ENCODE peak calls at places on chromosomes 5 and 9, in six cellular contexts. L is A549, X is ovary, G is transverse colon, B is tibial nerve, M is sigmoid colon. H is an unnamed sample.

GRCh38 chr5:42250-42649 is 49.7 kb upstream of the PLEKHG4B start:
- DNase-seq in L (no peak), X (no peak), G (no peak), B (no peak), M (no peak), H (no peak)

GRCh38 chr9:101434990-101435389 is 584 bp downstream of the ALDOB start:
- DNase-seq in L (no peak), X (no peak), G (no peak), B (no peak), M (no peak), H (no peak)

GRCh38 chr9:26687421-26687820 is 205.2 kb downstream of the CAAP1 start:
- DNase-seq in L (no peak), X (no peak), G (no peak), B (no peak), M (no peak), H (no peak)

GRCh38 chr9:77981332-77981731 is 50.3 kb downstream of the GNAQ start:
- DNase-seq in L (no peak), X (no peak), G (peak; percentile 81), B (no peak), M (no peak), H (no peak)

GRCh38 chr5:62152394-62153123 is 153.4 kb upstream of the KIF2A start:
- DNase-seq in L (no peak), X (no peak), G (no peak), B (no peak), M (no peak), H (no peak)

GRCh38 chr9:77224750-77225312 is 47.5 kb downstream of the VPS13A start:
- DNase-seq in L (no peak), X (no peak), G (no peak), B (no peak), M (no peak), H (no peak)

GRCh38 chr5:28517691-28518090 is 1479.3 kb upstream of the CDH9 start:
- DNase-seq in L (no peak), X (no peak), G (no peak), B (no peak), M (no peak), H (no peak)

GRCh38 chr5:116374434-116374852 is 200.2 kb downstream of the SEMA6A start:
- DNase-seq in L (no peak), X (no peak), G (no peak), B (no peak), M (no peak), H (no peak)

GRCh38 chr5:84292788-84293653 is 91.7 kb downstream of the EDIL3 start:
- DNase-seq in L (no peak), X (no peak), G (no peak), B (no peak), M (no peak), H (no peak)

GRCh38 chr9:31335529-31336234 is 1048.8 kb upstream of the ACO1 start:
- DNase-seq in L (no peak), X (no peak), G (no peak), B (no peak), M (no peak), H (no peak)

GRCh38 chr5:173505634-173506033 is 110.8 kb downstream of the BOD1 start:
- DNase-seq in L (no peak), X (no peak), G (no peak), B (no peak), M (no peak), H (no peak)

GRCh38 chr5:150075806-150076205 is 10.5 kb downstream of the CSF1R start:
- DNase-seq in L (no peak), X (no peak), G (no peak), B (no peak), M (no peak), H (peak; percentile 8)

GRCh38 chr9:113350338-113350672 is 964 bp downstream of the BSPRY start:
- DNase-seq in L (no peak), X (no peak), G (peak; percentile 18), B (no peak), M (no peak), H (no peak)

GRCh38 chr5:112555691-112556090 is 136.6 kb upstream of the EPB41L4A start:
- DNase-seq in L (no peak), X (no peak), G (no peak), B (no peak), M (no peak), H (no peak)

GRCh38 chr9:36436909-36437308 is 36.8 kb upstream of the RNF38 start:
- DNase-seq in L (no peak), X (no peak), G (no peak), B (no peak), M (no peak), H (peak; percentile 83)

GRCh38 chr9:114677418-114677817 is 4.6 kb downstream of the TEX48 start:
- DNase-seq in L (peak; percentile 93), X (no peak), G (peak; percentile 18), B (no peak), M (peak; percentile 79), H (no peak)

GRCh38 chr9:105299190-105299854 is 54.9 kb downstream of the SLC44A1 start:
- DNase-seq in L (peak; percentile 60), X (no peak), G (peak; percentile 22), B (no peak), M (no peak), H (no peak)

GRCh38 chr5:137470111-137470920 is 28.8 kb downstream of the SPOCK1 start:
- DNase-seq in L (peak; percentile 70), X (no peak), G (no peak), B (no peak), M (peak; percentile 78), H (no peak)

GRCh38 chr5:124599048-124599973 is 147.1 kb downstream of the ZNF608 start:
- DNase-seq in L (peak; percentile 10), X (no peak), G (peak; percentile 13), B (no peak), M (no peak), H (peak; percentile 57)

GRCh38 chr5:10474521-10475075 is 32.9 kb downstream of the ROPN1L start:
- DNase-seq in L (no peak), X (no peak), G (no peak), B (no peak), M (no peak), H (no peak)

GRCh38 chr5:15752886-15753285 is 252.9 kb downstream of the FBXL7 start:
- DNase-seq in L (no peak), X (peak; percentile 60), G (no peak), B (no peak), M (peak; percentile 72), H (no peak)

GRCh38 chr9:27499481-27499880 is 24.6 kb upstream of the IFNK start:
- DNase-seq in L (peak; percentile 11), X (no peak), G (no peak), B (no peak), M (no peak), H (no peak)

GRCh38 chr5:173534031-173534430 is 82.4 kb downstream of the BOD1 start:
- DNase-seq in L (no peak), X (no peak), G (no peak), B (no peak), M (no peak), H (no peak)

GRCh38 chr9:1709347-1709746 is 305.8 kb upstream of the SMARCA2 start:
- DNase-seq in L (no peak), X (no peak), G (no peak), B (no peak), M (no peak), H (no peak)

GRCh38 chr9:116494815-116495634 is 192.1 kb upstream of the TRIM32 start:
- DNase-seq in L (no peak), X (peak; percentile 34), G (peak; percentile 30), B (no peak), M (no peak), H (no peak)

GRCh38 chr9:132056717-132057429 is 22.8 kb downstream of the MED27 start:
- DNase-seq in L (no peak), X (no peak), G (no peak), B (no peak), M (no peak), H (no peak)

GRCh38 chr5:87188411-87188810 is 79.3 kb upstream of the RASA1 start:
- DNase-seq in L (no peak), X (no peak), G (no peak), B (no peak), M (no peak), H (no peak)

GRCh38 chr9:1702701-1703100 is 312.4 kb upstream of the SMARCA2 start:
- DNase-seq in L (no peak), X (no peak), G (no peak), B (no peak), M (no peak), H (no peak)

GRCh38 chr5:79091064-79091463 is 20.5 kb upstream of the BHMT start:
- DNase-seq in L (no peak), X (no peak), G (no peak), B (no peak), M (no peak), H (no peak)

GRCh38 chr5:145500712-145501111 is 334.4 kb downstream of the PRELID2 start:
- DNase-seq in L (no peak), X (no peak), G (peak; percentile 52), B (no peak), M (no peak), H (no peak)

GRCh38 chr9:136193891-136194279 is 11.0 kb downstream of the LHX3 start:
- DNase-seq in L (no peak), X (no peak), G (no peak), B (no peak), M (no peak), H (peak; percentile 69)

GRCh38 chr5:81495286-81495685 is 101.4 kb upstream of the ACOT12 start:
- DNase-seq in L (no peak), X (no peak), G (no peak), B (no peak), M (no peak), H (no peak)
- TF ChIP-seq EP300 in L (no peak), X (no peak), G (no peak), B (no peak), M (no peak), H (no peak)

GRCh38 chr9:124342946-124343485 is 72.2 kb downstream of the PSMB7 start:
- DNase-seq in L (peak; percentile 29), X (peak; percentile 70), G (peak; percentile 37), B (peak; percentile 34), M (peak; percentile 89), H (peak; percentile 84)
- TF ChIP-seq EP300 in L (no peak), X (no peak), G (no peak), B (no peak), M (no peak), H (no peak)

GRCh38 chr5:38112930-38113329 is 145.4 kb upstream of the EGFLAM start:
- DNase-seq in L (no peak), X (no peak), G (no peak), B (no peak), M (no peak), H (no peak)

GRCh38 chr5:38113456-38113855 is 144.9 kb upstream of the EGFLAM start:
- DNase-seq in L (no peak), X (no peak), G (no peak), B (no peak), M (no peak), H (no peak)

GRCh38 chr5:38113880-38114279 is 144.5 kb upstream of the EGFLAM start:
- DNase-seq in L (no peak), X (no peak), G (no peak), B (no peak), M (no peak), H (no peak)

GRCh38 chr5:38118080-38118479 is 140.3 kb upstream of the EGFLAM start:
- DNase-seq in L (no peak), X (no peak), G (no peak), B (no peak), M (no peak), H (no peak)

GRCh38 chr5:38115318-38115827 is 143.0 kb upstream of the EGFLAM start:
- DNase-seq in L (no peak), X (no peak), G (no peak), B (no peak), M (no peak), H (no peak)
- TF ChIP-seq EP300 in L (no peak), X (no peak), G (no peak), B (no peak), M (no peak), H (no peak)

GRCh38 chr5:126446498-126447224 is 23.5 kb downstream of the GRAMD2B start:
- DNase-seq in L (no peak), X (no peak), G (peak; percentile 61), B (no peak), M (peak; percentile 21), H (no peak)
- TF ChIP-seq EP300 in L (no peak), X (no peak), G (no peak), B (no peak), M (no peak), H (no peak)

H was measured in upper lobe of left lung.